ENCODE peak calls at places on chromosomes 13 and 19, in seven cellular contexts. X is tibial nerve, S is esophagus squamous epithelium, E is A549, J is left ventricle myocardium inferior, C is hepatocyte, U is endodermal cell. D is an unnamed sample.
A peak's percentile ranks its signal among the peaks of the same experiment; 100 is the strongest.

GRCh38 chr13:47903836-47904235 is 97.2 kb downstream of the SUCLA2 start:
- DNase-seq in X (no peak), S (no peak), E (no peak), J (no peak), C (no peak), U (no peak), D (peak; percentile 57)

GRCh38 chr13:45511310-45512147 is 46.8 kb downstream of the COG3 start:
- DNase-seq in X (peak; percentile 69), S (no peak), E (peak; percentile 64), J (no peak), C (peak; percentile 80), U (no peak), D (peak; percentile 58)

GRCh38 chr19:27767234-27767633 is 1445.7 kb downstream of the UQCRFS1 start:
- DNase-seq in X (peak; percentile 1), S (no peak), E (no peak), J (no peak), C (no peak), U (no peak), D (no peak)

GRCh38 chr19:39197808-39198207 is 1.0 kb downstream of the NCCRP1 start:
- DNase-seq in X (no peak), S (no peak), E (no peak), J (no peak), C (no peak), U (peak; percentile 63), D (peak; percentile 43)

GRCh38 chr13:42894765-42895181 is 97.3 kb downstream of the EPSTI1 start:
- DNase-seq in X (no peak), S (no peak), E (no peak), J (no peak), C (peak; percentile 13), U (no peak), D (peak; percentile 10)

GRCh38 chr19:10884273-10884672 is 12.9 kb downstream of the CARM1 start:
- DNase-seq in X (no peak), S (no peak), E (no peak), J (no peak), C (peak; percentile 60), U (no peak), D (no peak)

GRCh38 chr19:14337510-14337909 is 43.7 kb upstream of the ADGRE5 start:
- DNase-seq in X (no peak), S (no peak), E (peak; percentile 75), J (no peak), C (peak; percentile 29), U (peak; percentile 91), D (peak; percentile 53)

GRCh38 chr19:48480476-48481190 is 11.5 kb downstream of the CYTH2 start:
- DNase-seq in X (peak; percentile 48), S (no peak), E (no peak), J (peak; percentile 56), C (no peak), U (no peak), D (no peak)

GRCh38 chr19:54230031-54230430 is 7.2 kb upstream of the LILRB3 start:
- DNase-seq in X (no peak), S (no peak), E (no peak), J (no peak), C (no peak), U (no peak), D (no peak)

GRCh38 chr19:4877753-4878490 is 10.5 kb upstream of the PLIN3 start:
- DNase-seq in X (no peak), S (no peak), E (no peak), J (peak; percentile 60), C (no peak), U (peak; percentile 62), D (no peak)

GRCh38 chr19:7257148-7258041 is 36.8 kb downstream of the INSR start:
- DNase-seq in X (no peak), S (no peak), E (peak; percentile 5), J (no peak), C (peak; percentile 93), U (peak; percentile 55), D (peak; percentile 45)

GRCh38 chr13:51158923-51159322 is 47.8 kb upstream of the C13orf42 start:
- DNase-seq in X (no peak), S (no peak), E (no peak), J (no peak), C (no peak), U (peak; percentile 50), D (no peak)

GRCh38 chr19:16375936-16376185 is 51.2 kb downstream of the KLF2 start:
- DNase-seq in X (no peak), S (no peak), E (no peak), J (no peak), C (no peak), U (no peak), D (no peak)

GRCh38 chr13:21501709-21502108 is 42.6 kb upstream of the ZDHHC20 start:
- DNase-seq in X (no peak), S (no peak), E (peak; percentile 12), J (no peak), C (peak; percentile 4), U (peak; percentile 61), D (no peak)

GRCh38 chr19:11446652-11447301 is 11.3 kb downstream of the PRKCSH start:
- DNase-seq in X (peak; percentile 49), S (no peak), E (peak; percentile 40), J (peak; percentile 56), C (peak; percentile 58), U (peak; percentile 91), D (no peak)

GRCh38 chr13:29454931-29455481 is 140.5 kb downstream of the SLC7A1 start:
- DNase-seq in X (no peak), S (no peak), E (peak; percentile 24), J (no peak), C (no peak), U (peak; percentile 62), D (peak; percentile 71)

GRCh38 chr19:32862173-32862572 is 7.4 kb downstream of the SLC7A9 start:
- DNase-seq in X (no peak), S (no peak), E (no peak), J (no peak), C (no peak), U (no peak), D (no peak)

GRCh38 chr19:45045671-45046353 is 7.0 kb downstream of the CLASRP start:
- DNase-seq in X (no peak), S (no peak), E (no peak), J (no peak), C (peak; percentile 71), U (no peak), D (no peak)

GRCh38 chr19:4807188-4807587 is 15.7 kb downstream of the FEM1A start:
- DNase-seq in X (no peak), S (no peak), E (no peak), J (no peak), C (no peak), U (no peak), D (no peak)

GRCh38 chr19:41845051-41845590 is 279 bp downstream of the DMRTC2 start:
- DNase-seq in X (no peak), S (no peak), E (no peak), J (no peak), C (no peak), U (no peak), D (no peak)

GRCh38 chr13:75796825-75797224 is 160.7 kb downstream of the LMO7 start:
- DNase-seq in X (no peak), S (no peak), E (no peak), J (no peak), C (no peak), U (no peak), D (no peak)

DNA sequence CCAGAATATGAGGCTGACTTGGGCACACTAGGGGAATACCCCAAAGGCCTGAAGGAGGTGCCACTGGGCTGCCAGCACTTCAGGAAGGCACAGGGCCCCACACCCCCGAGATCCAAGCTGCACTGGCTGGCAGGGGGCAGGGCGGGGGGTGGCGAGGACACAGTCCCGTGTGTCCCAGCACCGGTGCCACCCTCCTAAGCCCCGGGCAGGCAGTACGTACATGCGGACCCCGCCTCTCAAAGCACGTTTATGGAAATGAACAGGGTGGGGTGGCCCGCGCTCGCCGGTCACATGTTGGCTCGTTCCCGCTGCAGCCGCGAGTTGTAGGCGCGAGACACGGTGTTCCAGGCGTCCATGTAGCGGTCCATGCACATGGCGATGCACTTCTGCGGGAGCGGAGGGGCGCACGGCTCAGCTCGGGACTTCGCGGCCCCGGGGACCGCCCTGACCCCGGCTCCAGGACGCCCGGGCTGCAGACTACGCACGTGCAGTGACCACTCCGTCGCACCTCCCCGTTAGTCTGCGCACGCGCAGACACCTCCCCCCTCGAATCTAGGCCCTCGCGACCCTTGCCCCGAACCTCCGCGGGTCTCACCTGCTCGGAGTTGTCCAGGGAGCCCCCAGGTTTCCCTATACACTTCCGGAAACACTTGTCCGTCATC is 594 bp downstream of the TIMM13 start:
- DNase-seq in X (no peak), S (no peak), E (peak; percentile 59), J (peak; percentile 35), C (peak; percentile 65), U (peak; percentile 85), D (peak; percentile 70)
- TF ChIP-seq CTCF in X (no peak), S (no peak), E (no peak), J (no peak), C (no peak), U (peak; percentile 27), D (no peak)

DNA sequence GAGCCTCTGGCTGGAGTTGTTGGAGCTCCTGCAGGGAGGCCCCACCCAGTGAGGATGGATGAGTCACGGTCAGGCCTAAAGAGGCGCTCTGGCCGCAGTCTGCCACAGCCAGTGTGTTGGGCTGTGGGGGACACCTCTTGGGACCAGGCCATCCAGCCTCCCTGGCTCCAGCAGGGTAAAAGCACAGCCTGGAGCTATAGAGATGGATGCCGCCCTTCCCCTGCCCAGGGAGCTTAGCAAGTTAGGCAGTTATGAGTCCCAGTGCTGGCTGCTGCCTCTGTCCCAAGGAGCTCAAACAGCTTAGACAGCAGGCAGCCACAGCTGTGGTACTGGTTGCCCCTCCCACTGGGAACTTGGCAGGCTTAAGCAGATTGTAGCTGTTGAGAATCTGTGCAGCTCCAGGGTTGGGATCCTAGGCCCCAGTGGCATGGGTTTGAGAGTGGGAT is 100.9 kb downstream of the NDFIP2 start:
- DNase-seq in X (no peak), S (no peak), E (no peak), J (peak; percentile 36), C (no peak), U (peak; percentile 81), D (no peak)
- H3K27ac ChIP-seq in X (no peak overlapping the region), S (peak overlapping the region; percentile 35), E (no peak overlapping the region), J (no peak overlapping the region), C (no peak overlapping the region), U (no peak overlapping the region), D (peak overlapping the region; percentile 73)

GRCh38 chr13:109213714-109214113 is 572.7 kb downstream of the IRS2 start:
- DNase-seq in X (no peak), S (no peak), E (no peak), J (no peak), C (no peak), U (no peak), D (peak; percentile 16)

GRCh38 chr13:109214393-109214792 is 572.0 kb downstream of the IRS2 start:
- DNase-seq in X (no peak), S (no peak), E (no peak), J (no peak), C (no peak), U (no peak), D (no peak)

GRCh38 chr13:109211616-109212015 is 574.8 kb downstream of the IRS2 start:
- DNase-seq in X (no peak), S (no peak), E (peak; percentile 20), J (no peak), C (no peak), U (no peak), D (peak; percentile 14)

GRCh38 chr13:109215377-109215776 is 571.0 kb downstream of the IRS2 start:
- DNase-seq in X (no peak), S (no peak), E (no peak), J (no peak), C (no peak), U (no peak), D (no peak)

GRCh38 chr13:109212630-109213029 is 573.8 kb downstream of the IRS2 start:
- DNase-seq in X (no peak), S (no peak), E (no peak), J (no peak), C (no peak), U (no peak), D (no peak)
- TF ChIP-seq CTCF in X (no peak), S (no peak), E (no peak), J (no peak), C (no peak), U (no peak), D (no peak)

GRCh38 chr19:3048190-3048533 is 14.1 kb downstream of the TLE5 start:
- DNase-seq in X (no peak), S (no peak), E (no peak), J (no peak), C (no peak), U (no peak), D (no peak)
- H3K27ac ChIP-seq in X (peak overlapping the region; percentile 96), S (peak overlapping the region; percentile 85), E (peak overlapping the region; percentile 79), J (peak overlapping the region; percentile 78), C (peak overlapping the region; percentile 84), U (no peak overlapping the region), D (peak overlapping the region; percentile 76)